ENCODE peak calls at places on chromosomes 3 and 15, in eight cellular contexts. P is iris pigment epithelial cell; Y is activated naive CD4-positive, alpha-beta T cell treated with anti-CD3 and anti-CD28 coated beads, Interleukin-2, amount 10 ng/mL, durations not matched to agents 7 days and 5 days; L is AG08395; G is endothelial cell; N is GM13976; C is LHCN-M2; B is GM23338. T is an unnamed sample.

GRCh38 chr15:65060641-65061397 is 7.0 kb downstream of the RASL12 start:
- DNase-seq in P (no peak), Y (no peak), L (peak), G (no peak), N (no peak), C (no peak), B (no peak), T (peak)

GRCh38 chr3:135860761-135861160 is 104.8 kb upstream of the PPP2R3A start:
- DNase-seq in P (no peak), Y (no peak), L (no peak), G (no peak), N (no peak), C (peak), B (no peak), T (no peak)

GRCh38 chr3:51398595-51399310 is 7.7 kb downstream of the RBM15B start:
- DNase-seq in P (no peak), Y (peak), L (no peak), G (no peak), N (no peak), C (no peak), B (no peak), T (no peak)

GRCh38 chr3:42647821-42648459 is 5.6 kb upstream of the ZBTB47 start:
- DNase-seq in P (no peak), Y (no peak), L (no peak), G (no peak), N (no peak), C (no peak), B (peak), T (peak)

GRCh38 chr3:13329746-13330145 is 90.4 kb downstream of the NUP210 start:
- DNase-seq in P (no peak), Y (no peak), L (no peak), G (no peak), N (no peak), C (no peak), B (no peak), T (no peak)

GRCh38 chr3:10463191-10464067 is 42.0 kb downstream of the ATP2B2 start:
- DNase-seq in P (no peak), Y (no peak), L (no peak), G (no peak), N (no peak), C (no peak), B (no peak), T (no peak)

GRCh38 chr3:14297305-14297704 is 105.1 kb upstream of the SLC6A6 start:
- DNase-seq in P (no peak), Y (no peak), L (no peak), G (no peak), N (no peak), C (no peak), B (no peak), T (no peak)

GRCh38 chr3:45088543-45088942 is 57.6 kb downstream of the CDCP1 start:
- DNase-seq in P (no peak), Y (no peak), L (no peak), G (no peak), N (no peak), C (no peak), B (no peak), T (peak)

GRCh38 chr3:64548200-64548889 is 139.5 kb downstream of the ADAMTS9 start:
- DNase-seq in P (peak), Y (no peak), L (peak), G (no peak), N (no peak), C (no peak), B (no peak), T (no peak)

GRCh38 chr3:48268381-48268935 is 27.6 kb downstream of the ZNF589 start:
- DNase-seq in P (no peak), Y (peak), L (no peak), G (no peak), N (peak), C (no peak), B (no peak), T (peak)

GRCh38 chr3:107690522-107691138 is 167.9 kb downstream of the BBX start:
- DNase-seq in P (peak), Y (no peak), L (peak), G (no peak), N (no peak), C (peak), B (peak), T (peak)

GRCh38 chr15:40338041-40338657 is 2.6 kb downstream of the CCDC9B start:
- DNase-seq in P (peak), Y (peak), L (peak), G (peak), N (peak), C (peak), B (peak), T (peak)

GRCh38 chr3:195856410-195857084 is 44.8 kb upstream of the MUC4 start:
- DNase-seq in P (no peak), Y (no peak), L (no peak), G (no peak), N (no peak), C (no peak), B (no peak), T (no peak)

GRCh38 chr15:77025471-77025901 is 30.6 kb downstream of the PSTPIP1 start:
- DNase-seq in P (no peak), Y (peak), L (no peak), G (no peak), N (no peak), C (no peak), B (no peak), T (no peak)

GRCh38 chr15:59991919-59992318 is 12.2 kb upstream of the FOXB1 start:
- DNase-seq in P (no peak), Y (no peak), L (no peak), G (no peak), N (no peak), C (no peak), B (no peak), T (no peak)

GRCh38 chr15:67101981-67102929 is 36.9 kb downstream of the SMAD3 start:
- DNase-seq in P (peak), Y (peak), L (peak), G (no peak), N (peak), C (peak), B (no peak), T (no peak)

GRCh38 chr3:23546186-23546585 is 259.6 kb upstream of the UBE2E1 start:
- DNase-seq in P (no peak), Y (no peak), L (no peak), G (no peak), N (no peak), C (peak), B (no peak), T (no peak)

GRCh38 chr3:26652157-26652556 is 29.6 kb downstream of the LRRC3B start:
- DNase-seq in P (no peak), Y (no peak), L (no peak), G (no peak), N (no peak), C (peak), B (peak), T (no peak)

GRCh38 chr15:80736571-80736970 is 41.5 kb downstream of the ABHD17C start:
- DNase-seq in P (peak), Y (no peak), L (no peak), G (no peak), N (no peak), C (no peak), B (no peak), T (no peak)